ENCODE peak calls at places on chromosomes 5 and 9, in eight cellular contexts. J is foreskin keratinocyte; K is BJ; M is psoas muscle; D is CD4-positive, alpha-beta T cell; L is epithelial cell of proximal tubule; W is NB4; P is heart right ventricle. V is an unnamed sample.

GRCh38 chr5:57335092-57335491 is 147.5 kb downstream of the ACTBL2 start:
- DNase-seq in K (peak), D (no peak), L (no peak), W (no peak), J (peak), M (no peak), P (no peak), V (no peak)

GRCh38 chr5:113230711-113231652 is 203.8 kb downstream of the TSSK1B start:
- DNase-seq in P (no peak), D (no peak), K (no peak), L (peak), J (peak), W (no peak), M (no peak), V (no peak)

GRCh38 chr9:120919639-120920494 is 6.7 kb downstream of the TRAF1 start:
- DNase-seq in M (no peak), P (no peak), D (no peak), L (no peak), W (peak), K (no peak), J (no peak), V (no peak)

GRCh38 chr5:27020965-27021364 is 17.4 kb downstream of the CDH9 start:
- DNase-seq in M (no peak), L (no peak), P (no peak), J (peak), W (peak), D (no peak), K (no peak), V (no peak)

GRCh38 chr5:55187370-55187769 is 14.4 kb upstream of the CDC20B start:
- DNase-seq in K (no peak), P (no peak), M (no peak), L (no peak), J (peak), D (no peak), W (peak), V (no peak)

GRCh38 chr5:80711938-80712337 is 57.2 kb upstream of the DHFR start:
- DNase-seq in D (no peak), W (peak), L (no peak), P (no peak), K (no peak), J (no peak), M (no peak), V (peak)

GRCh38 chr5:43802651-43803050 is 199.7 kb downstream of the NNT start:
- DNase-seq in M (no peak), K (no peak), D (no peak), J (no peak), P (no peak), L (no peak), W (no peak), V (no peak)

GRCh38 chr9:91246842-91247241 is 114.9 kb downstream of the AUH start:
- DNase-seq in M (peak), W (no peak), K (no peak), J (no peak), L (no peak), D (no peak), P (no peak), V (no peak)

GRCh38 chr5:120538644-120539043 is 74.5 kb downstream of the PRR16 start:
- DNase-seq in J (peak), K (no peak), M (no peak), P (no peak), D (no peak), L (no peak), W (no peak), V (no peak)

GRCh38 chr5:157594675-157595074 is 19.1 kb upstream of the ADAM19 start:
- DNase-seq in D (no peak), W (no peak), K (no peak), J (no peak), L (no peak), M (no peak), P (no peak), V (no peak)

GRCh38 chr9:120710110-120710981 is 3.9 kb downstream of the MEGF9 start:
- DNase-seq in L (no peak), D (peak), J (peak), W (peak), K (no peak), P (no peak), M (no peak), V (no peak)

GRCh38 chr9:110710420-110710819 is 41.8 kb downstream of the MUSK start:
- DNase-seq in J (no peak), L (no peak), M (no peak), P (no peak), W (no peak), K (no peak), D (no peak), V (no peak)

GRCh38 chr9:21381752-21382339 is 3.4 kb downstream of the IFNA2 start:
- DNase-seq in K (no peak), W (peak), P (no peak), M (no peak), J (no peak), L (no peak), D (no peak), V (no peak)

GRCh38 chr9:112059145-112059979 is 115.7 kb downstream of the SUSD1 start:
- DNase-seq in K (peak), W (no peak), M (no peak), P (no peak), J (peak), D (no peak), L (peak), V (no peak)

GRCh38 chr9:133609311-133610098 is at the start of gene FAM163B:
- DNase-seq in W (no peak), J (no peak), M (peak), L (no peak), D (peak), K (no peak), P (peak), V (peak)

GRCh38 chr5:2207966-2208544 is 325.3 kb upstream of the IRX4 start:
- DNase-seq in K (no peak), J (no peak), D (no peak), M (no peak), W (peak), P (peak), L (no peak), V (peak)

GRCh38 chr9:137034039-137034708 is 2.3 kb upstream of the FUT7 start:
- DNase-seq in L (no peak), M (no peak), W (peak), K (no peak), P (no peak), J (no peak), D (no peak), V (no peak)

GRCh38 chr5:110108520-110108919 is 418.8 kb downstream of the MAN2A1 start:
- DNase-seq in L (no peak), P (no peak), W (no peak), K (no peak), M (no peak), J (no peak), D (no peak), V (no peak)

GRCh38 chr9:18149457-18150011 is 324.4 kb upstream of the ADAMTSL1 start:
- DNase-seq in K (no peak), M (no peak), P (no peak), D (no peak), L (no peak), J (no peak), W (no peak), V (no peak)

GRCh38 chr9:136762915-136763648 is 1.2 kb downstream of the LCN15 start:
- DNase-seq in K (no peak), D (no peak), J (no peak), W (peak), P (peak), M (peak), L (no peak), V (peak)

GRCh38 chr5:16480821-16481538 is 15.4 kb upstream of the ZNF622 start:
- DNase-seq in L (no peak), J (peak), W (no peak), D (no peak), P (no peak), M (no peak), K (no peak), V (no peak)

GRCh38 chr5:52802272-52803011 is 14.7 kb downstream of the ITGA1 start:
- DNase-seq in L (no peak), K (no peak), D (no peak), M (no peak), W (no peak), J (no peak), P (no peak), V (no peak)

GRCh38 chr5:113054899-113055298 is 78.3 kb downstream of the DCP2 start:
- DNase-seq in P (no peak), L (no peak), D (no peak), K (no peak), W (no peak), M (no peak), J (no peak), V (no peak)

GRCh38 chr5:53099546-53099945 is 10.0 kb downstream of the MOCS2 start:
- DNase-seq in D (no peak), L (no peak), P (no peak), W (no peak), J (no peak), K (no peak), M (no peak), V (no peak)

GRCh38 chr9:37329576-37329975 is 92.9 kb upstream of the GRHPR start:
- DNase-seq in P (no peak), J (peak), D (no peak), M (no peak), K (no peak), W (peak), L (no peak), V (no peak)

GRCh38 chr9:108813951-108814601 is 41.7 kb downstream of the ACTL7B start:
- DNase-seq in K (no peak), M (no peak), D (no peak), P (no peak), W (peak), J (peak), L (peak), V (no peak)

GRCh38 chr9:112475318-112475717 is 11.3 kb upstream of the KIAA1958 start:
- DNase-seq in D (no peak), M (no peak), L (no peak), K (no peak), W (no peak), J (no peak), P (no peak), V (no peak)

GRCh38 chr9:133844876-133845658 is 106.9 kb upstream of the SARDH start:
- DNase-seq in W (peak), D (no peak), M (peak), P (peak), L (no peak), J (no peak), K (no peak), V (no peak)

GRCh38 chr9:34707130-34707529 is 2.8 kb downstream of the CCL21 start:
- DNase-seq in L (no peak), M (no peak), D (no peak), K (no peak), J (no peak), W (no peak), P (no peak), V (no peak)

GRCh38 chr9:34701023-34701768 is 8.7 kb downstream of the CCL21 start:
- DNase-seq in W (peak), J (peak), K (no peak), L (no peak), D (peak), P (peak), M (peak), V (peak)

DNA sequence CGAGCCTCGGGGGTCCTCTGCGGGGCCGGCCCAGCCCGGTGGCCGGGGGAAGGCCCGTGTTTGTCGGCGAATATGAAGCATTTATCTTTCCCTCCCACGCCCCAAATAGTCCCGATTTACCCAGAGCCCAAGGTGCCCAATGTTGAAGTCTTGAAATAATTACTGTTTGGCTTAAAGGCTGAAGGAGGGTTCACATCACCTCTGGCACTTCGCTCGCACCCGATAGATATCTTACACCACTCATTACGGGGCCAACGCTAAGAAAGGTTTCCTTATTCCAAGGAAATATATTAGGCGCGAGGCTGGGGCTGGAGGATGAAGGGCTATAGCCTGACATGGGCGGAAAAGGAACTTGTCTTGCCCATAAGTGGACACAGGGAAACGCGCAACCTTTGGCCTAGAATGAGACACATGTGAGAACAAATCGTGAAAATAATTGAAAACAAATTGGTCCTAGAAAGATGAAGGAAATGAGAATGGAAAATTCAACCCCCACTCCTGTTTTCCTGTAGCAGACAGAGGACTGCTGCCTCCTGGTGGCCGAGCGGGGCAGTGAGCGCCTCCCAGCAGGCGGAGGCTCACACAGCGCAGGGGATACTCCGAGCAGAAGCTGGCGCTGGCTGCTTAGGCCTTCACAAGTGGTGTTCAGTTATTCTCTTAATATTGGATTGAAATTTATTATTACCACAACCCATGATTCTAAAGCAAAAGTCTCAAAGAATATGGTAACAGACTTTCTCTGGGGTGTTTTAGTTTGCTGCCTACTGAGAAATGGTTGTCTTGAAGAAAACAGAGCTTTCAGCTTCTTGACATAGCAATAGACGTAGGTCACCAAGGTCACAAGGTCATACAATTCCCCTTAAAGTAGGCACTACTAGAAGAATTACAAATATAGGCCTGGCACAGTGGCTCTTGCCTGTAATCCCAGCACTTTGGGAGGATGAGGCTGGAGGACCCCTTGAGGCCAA is 7.9 kb downstream of the CCL21 start:
- DNase-seq in L (peak), W (peak), K (peak), P (peak), D (peak), M (peak), J (peak), V (peak)
- TF ChIP-seq CTCF in L (peak), W (peak), K (peak), P (peak), D (peak), M (peak), J (peak), V (peak)

GRCh38 chr9:114895605-114896004 is 34.8 kb downstream of the TNFSF8 start:
- DNase-seq in D (no peak), L (no peak), P (no peak), J (no peak), K (no peak), M (no peak), W (no peak), V (no peak)

GRCh38 chr9:114894206-114894605 is 36.2 kb downstream of the TNFSF8 start:
- DNase-seq in J (no peak), P (no peak), W (no peak), M (no peak), D (no peak), L (peak), K (peak), V (no peak)

GRCh38 chr9:114894801-114895433 is 35.5 kb downstream of the TNFSF8 start:
- DNase-seq in P (no peak), W (peak), M (no peak), D (no peak), L (peak), K (peak), J (peak), V (no peak)

GRCh38 chr9:114898741-114899140 is 31.6 kb downstream of the TNFSF8 start:
- DNase-seq in M (no peak), L (no peak), J (no peak), D (peak), K (no peak), P (peak), W (peak), V (no peak)

GRCh38 chr9:114896344-114896743 is 34.0 kb downstream of the TNFSF8 start:
- DNase-seq in P (no peak), D (no peak), K (no peak), L (no peak), M (no peak), W (no peak), J (no peak), V (no peak)
- TF ChIP-seq CTCF in P (no peak), D (no peak), K (no peak), L (no peak), M (no peak), W (no peak), J (no peak), V (no peak)

GRCh38 chr9:95769473-95769872 is 106.0 kb upstream of the ERCC6L2 start:
- DNase-seq in M (no peak), P (no peak), L (no peak), J (no peak), D (no peak), W (no peak), K (no peak), V (no peak)

GRCh38 chr9:95764920-95765319 is 110.6 kb upstream of the ERCC6L2 start:
- DNase-seq in P (no peak), J (peak), M (no peak), W (no peak), L (no peak), K (no peak), D (no peak), V (no peak)

GRCh38 chr9:95764490-95764889 is 111.0 kb upstream of the ERCC6L2 start:
- DNase-seq in L (no peak), D (no peak), P (no peak), W (no peak), M (no peak), J (no peak), K (no peak), V (no peak)

GRCh38 chr9:95763983-95764382 is 111.5 kb upstream of the ERCC6L2 start:
- DNase-seq in L (no peak), K (no peak), P (no peak), D (no peak), W (no peak), J (no peak), M (no peak), V (no peak)

GRCh38 chr9:95766906-95767305 is 108.6 kb upstream of the ERCC6L2 start:
- DNase-seq in J (no peak), W (no peak), P (no peak), M (no peak), L (no peak), K (no peak), D (no peak), V (no peak)
- TF ChIP-seq CTCF in J (no peak), W (no peak), P (no peak), M (no peak), L (no peak), K (no peak), D (no peak), V (no peak)

DNA sequence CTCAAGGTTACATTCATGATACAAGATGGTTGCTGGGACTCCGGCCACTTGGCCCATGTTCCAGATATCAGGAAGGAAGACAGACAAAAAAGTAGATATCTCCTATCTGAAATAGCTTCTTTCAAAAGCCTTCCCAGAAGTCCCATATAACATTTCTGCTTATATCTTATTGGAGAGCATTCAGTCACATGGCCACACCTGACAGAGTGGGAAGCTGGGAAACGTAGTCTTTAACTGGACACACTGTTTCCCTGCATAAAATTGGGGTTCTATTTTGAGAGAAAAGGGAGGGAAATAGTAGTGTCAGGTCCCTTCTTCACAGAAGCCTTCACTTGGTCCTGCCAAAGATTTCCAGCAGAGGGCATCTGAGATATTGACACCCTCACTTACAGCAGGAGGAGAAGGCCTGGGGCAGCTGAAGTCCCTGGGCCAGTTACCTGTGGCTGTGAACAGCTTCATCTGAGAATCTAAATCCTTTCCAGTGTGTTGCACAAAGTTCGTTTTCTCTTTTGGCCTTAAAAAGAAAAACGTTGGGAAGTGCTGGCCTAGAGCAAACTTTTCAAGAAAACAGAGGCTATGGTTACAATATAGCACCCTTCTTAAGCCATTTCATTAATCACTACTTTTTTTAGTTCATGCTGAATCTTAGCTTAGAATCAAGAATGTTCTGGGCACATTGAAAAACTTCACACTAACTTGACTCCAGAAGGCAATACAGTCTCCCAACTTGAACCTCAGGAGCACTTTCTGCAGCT is 33.5 kb downstream of the SPEF2 start:
- DNase-seq in P (no peak), M (no peak), K (no peak), L (no peak), W (peak), J (peak), D (peak), V (peak)
- TF ChIP-seq CTCF in P (no peak), M (peak), K (peak), L (peak), W (peak), J (peak), D (peak), V (peak)

DNA sequence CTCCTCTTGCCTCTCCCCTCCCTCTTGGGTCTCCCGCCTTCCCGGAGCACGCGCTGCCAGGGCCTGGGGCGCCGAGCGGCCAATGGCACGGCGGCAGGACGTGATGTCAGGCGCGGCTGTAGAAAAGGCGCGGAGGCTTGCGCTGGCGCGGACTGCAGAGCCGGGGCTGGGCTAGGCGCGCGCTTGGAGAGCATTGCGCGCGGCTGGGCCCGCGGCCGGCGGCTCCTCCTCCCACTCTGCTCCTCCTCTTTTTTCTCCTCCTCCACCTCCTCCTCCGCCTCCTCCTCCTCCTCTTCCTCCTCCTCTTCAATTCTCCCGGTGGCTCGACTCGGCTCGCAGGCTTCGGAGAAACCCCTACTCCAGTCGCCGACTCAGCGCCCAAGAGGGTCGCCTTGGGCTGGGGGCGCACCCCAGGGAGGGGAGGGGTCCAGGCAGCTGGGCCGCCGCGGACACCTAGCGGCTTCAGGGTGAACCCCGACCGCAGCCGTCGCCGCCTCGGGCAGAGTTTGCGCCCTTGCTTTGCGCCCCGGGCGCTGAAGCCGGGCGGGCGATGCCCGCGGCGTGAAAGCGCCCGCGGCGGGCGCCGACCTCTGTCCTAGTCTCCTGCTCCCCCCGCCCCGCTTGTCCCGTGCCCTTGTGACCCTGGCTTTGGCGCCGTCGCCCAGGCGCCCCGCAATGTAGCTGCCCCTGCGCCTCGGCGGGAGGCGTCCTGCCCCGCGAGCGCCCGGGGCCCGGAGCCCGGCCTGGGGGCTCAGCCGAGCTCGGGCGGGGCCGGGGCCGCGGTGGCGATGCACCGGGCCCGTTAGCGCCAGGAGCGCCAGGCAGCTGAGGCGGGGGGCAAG is at the start of gene LHX2:
- DNase-seq in D (no peak), L (no peak), J (peak), W (peak), M (peak), K (peak), P (peak), V (peak)
- TF ChIP-seq CTCF in D (no peak), L (no peak), J (peak), W (no peak), M (no peak), K (peak), P (no peak), V (no peak)

V was measured in neural crest cell.